ENCODE peak calls at places on chromosome 21, in seven cellular contexts. J is endodermal cell; R is adrenal gland; C is cardiac muscle cell; Q is heart right ventricle; K is AG09309; U is CD8-positive, alpha-beta T cell. E is an unnamed sample.

GRCh38 chr21:42931560-42932235 is 6.3 kb upstream of the ERVH48-1 start:
- DNase-seq in R (no peak), U (no peak), C (no peak), K (no peak), J (peak), Q (no peak), E (no peak)

GRCh38 chr21:40177979-40178378 is 310.7 kb downstream of the PCP4 start:
- DNase-seq in Q (no peak), K (no peak), J (no peak), C (no peak), U (no peak), R (no peak), E (no peak)

GRCh38 chr21:16554522-16554921 is 824.7 kb downstream of the USP25 start:
- DNase-seq in C (no peak), J (no peak), Q (peak), K (no peak), U (no peak), R (peak), E (no peak)

GRCh38 chr21:32524010-32524719 is 61.2 kb downstream of the TCP10L start:
- DNase-seq in K (peak), C (no peak), J (peak), R (no peak), U (no peak), Q (no peak), E (no peak)

GRCh38 chr21:46439906-46440305 is 18.8 kb upstream of the DIP2A start:
- DNase-seq in C (no peak), J (no peak), K (no peak), Q (no peak), U (no peak), R (no peak), E (no peak)

GRCh38 chr21:26840912-26841311 is 4.3 kb downstream of the ADAMTS1 start:
- DNase-seq in R (peak), J (no peak), Q (peak), K (no peak), U (no peak), C (no peak), E (no peak)

GRCh38 chr21:42722808-42723470 is 69.5 kb downstream of the PDE9A start:
- DNase-seq in Q (no peak), C (no peak), J (no peak), R (no peak), U (no peak), K (no peak), E (no peak)

GRCh38 chr21:43001316-43001715 is 27.0 kb downstream of the PKNOX1 start:
- DNase-seq in R (no peak), C (no peak), J (no peak), K (no peak), Q (no peak), U (no peak), E (no peak)

GRCh38 chr21:21074305-21074704 is 76.1 kb downstream of the NCAM2 start:
- DNase-seq in K (no peak), C (no peak), R (no peak), J (no peak), Q (no peak), U (no peak), E (no peak)

DNA sequence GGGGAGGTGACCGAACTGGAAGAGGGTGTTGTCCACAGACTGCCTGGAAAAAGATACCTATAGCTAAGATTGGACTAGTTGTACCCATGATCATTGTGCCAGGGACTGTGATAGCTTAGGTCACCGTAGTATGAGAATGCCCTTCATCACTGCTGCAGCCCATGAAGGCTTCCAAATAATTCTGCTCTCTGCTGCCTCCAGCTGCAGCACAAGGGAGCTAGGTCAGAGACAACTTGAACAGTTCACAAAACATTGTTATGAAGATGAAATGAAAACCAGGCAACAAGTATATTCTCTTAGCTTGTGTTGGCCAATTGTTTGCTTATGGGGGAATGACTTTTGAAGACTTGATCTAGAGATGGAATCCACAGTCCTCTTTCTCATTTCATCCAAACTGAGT is 246.7 kb downstream of the MRPL39 start:
- DNase-seq in Q (no peak), C (no peak), K (no peak), J (no peak), R (no peak), U (no peak), E (no peak)
- TF ChIP-seq CTCF in Q (no peak), C (peak), K (peak), J (peak), R (no peak), U (no peak), E (no peak)

GRCh38 chr21:36698160-36699025 is 522 bp upstream of the SIM2 start:
- DNase-seq in J (peak), K (no peak), R (no peak), U (no peak), Q (no peak), C (peak), E (peak)
- TF ChIP-seq CTCF in J (peak), K (no peak), R (no peak), U (no peak), Q (no peak), C (no peak), E (no peak)

DNA sequence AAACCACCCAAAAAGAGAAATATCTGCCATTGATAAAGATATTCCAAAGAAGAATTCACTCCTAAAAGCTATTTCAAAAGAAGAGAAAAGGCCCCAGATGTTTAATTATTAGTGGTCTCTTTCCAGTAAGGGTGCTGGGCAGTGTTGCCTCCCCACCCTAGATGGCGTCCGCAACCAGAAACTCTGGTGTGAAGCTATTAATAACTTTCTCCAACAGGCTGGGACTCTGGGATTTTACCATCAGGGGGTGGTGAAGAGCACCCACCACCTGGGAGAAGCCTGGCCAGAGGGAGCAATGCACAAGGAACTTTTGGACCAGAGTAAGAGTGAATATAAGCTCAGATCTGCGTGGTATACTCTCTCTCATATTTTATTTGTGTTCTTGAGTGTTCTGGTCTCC is 115.4 kb upstream of the TIAM1 start:
- DNase-seq in J (peak), U (no peak), R (no peak), C (peak), K (no peak), Q (no peak), E (no peak)
- TF ChIP-seq CTCF in J (peak), U (no peak), R (no peak), C (no peak), K (no peak), Q (no peak), E (no peak)

DNA sequence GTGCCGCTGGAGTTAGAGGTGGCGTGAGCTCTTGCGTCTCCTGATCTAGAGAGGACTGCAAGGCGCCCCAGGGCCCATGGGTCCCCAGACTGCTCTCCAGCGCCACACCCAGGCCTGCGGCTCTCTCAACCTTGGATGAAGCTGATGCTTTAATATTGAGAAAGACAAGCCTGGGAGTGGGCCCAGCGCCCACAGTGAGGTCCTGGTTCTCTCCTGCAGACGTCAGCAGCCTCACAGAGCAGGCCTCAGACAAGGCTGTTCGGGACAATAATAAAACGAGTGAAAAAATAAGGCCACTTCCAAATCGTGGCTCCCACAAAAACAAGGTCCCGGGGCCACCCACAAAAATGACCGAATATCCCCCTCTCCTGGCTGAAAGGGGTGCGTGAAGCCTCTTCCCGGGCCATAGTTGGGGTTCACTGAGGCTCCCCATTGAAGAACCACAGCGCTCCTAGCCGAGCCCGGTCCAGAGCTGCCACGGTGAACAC is 6.0 kb upstream of the DNMT3L start:
- DNase-seq in Q (no peak), K (no peak), C (no peak), J (peak), R (no peak), U (peak), E (peak)
- TF ChIP-seq CTCF in Q (peak), K (no peak), C (no peak), J (peak), R (peak), U (peak), E (no peak)

DNA sequence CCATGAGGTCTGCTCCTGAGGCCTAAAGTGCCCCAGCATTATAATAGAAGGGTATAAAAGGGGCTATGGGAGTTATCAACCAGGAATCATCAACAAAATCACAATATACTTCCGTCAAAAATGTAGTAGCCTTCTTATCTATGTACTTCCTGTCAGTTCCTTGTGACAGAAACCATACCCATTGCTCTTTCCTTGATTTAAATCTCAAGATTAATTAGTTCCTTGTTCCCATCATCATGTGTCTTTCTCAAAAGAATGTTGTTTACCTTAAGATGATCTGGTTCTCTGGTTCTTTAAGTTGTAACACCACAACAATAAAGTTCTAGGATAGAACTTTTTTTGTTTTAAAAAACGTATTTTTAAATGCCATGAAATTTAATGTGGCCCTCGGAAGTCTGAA is 833.3 kb downstream of the LTN1 start:
- DNase-seq in C (no peak), Q (no peak), U (no peak), J (no peak), K (no peak), R (no peak), E (no peak)
- TF ChIP-seq CTCF in C (no peak), Q (no peak), U (no peak), J (no peak), K (no peak), R (no peak), E (no peak)

GRCh38 chr21:34857874-34858273 is 189.1 kb downstream of the CLIC6 start:
- DNase-seq in U (no peak), C (no peak), K (no peak), Q (no peak), R (peak), J (peak), E (no peak)
- TF ChIP-seq CTCF in U (no peak), C (peak), K (peak), Q (no peak), R (no peak), J (peak), E (peak)

GRCh38 chr21:29423051-29423450 is 124.3 kb downstream of the BACH1 start:
- DNase-seq in C (no peak), K (no peak), J (no peak), Q (no peak), R (no peak), U (no peak), E (no peak)
- TF ChIP-seq CTCF in C (no peak), K (no peak), J (no peak), Q (no peak), R (no peak), U (no peak), E (no peak)

E was measured in glutamatergic neuron.